ENCODE peak calls at places on chromosome 6, in four cellular contexts. R is adrenal gland, J is WTC11, C is foreskin fibroblast. T is an unnamed sample.

GRCh38 chr6:109082178-109082577 is 12.5 kb downstream of the SESN1 start:
- DNase-seq in R (no peak), J (no peak), C (peak; percentile 39), T (peak; percentile 51)

GRCh38 chr6:87152528-87152950 is 2.8 kb upstream of the ZNF292 start:
- DNase-seq in R (no peak), J (no peak), C (no peak), T (peak; percentile 31)

GRCh38 chr6:32581275-32582095 is 8.2 kb downstream of the HLA-DRB1 start:
- DNase-seq in R (peak; percentile 17), J (no peak), C (no peak), T (no peak)

GRCh38 chr6:12851123-12851695 is 134.6 kb downstream of the PHACTR1 start:
- DNase-seq in R (no peak), J (no peak), C (peak; percentile 69), T (no peak)

GRCh38 chr6:122752990-122753687 is 26.4 kb upstream of the FABP7 start:
- DNase-seq in R (no peak), J (no peak), C (no peak), T (no peak)

GRCh38 chr6:27293436-27294152 is 18.5 kb downstream of the POM121L2 start:
- DNase-seq in R (no peak), J (peak; percentile 77), C (peak; percentile 84), T (peak; percentile 52)

GRCh38 chr6:149938571-149939462 is 3.0 kb upstream of the ULBP2 start:
- DNase-seq in R (peak; percentile 25), J (no peak), C (peak; percentile 50), T (peak; percentile 9)

GRCh38 chr6:32973934-32974333 is 5.5 kb downstream of the BRD2 start:
- DNase-seq in R (no peak), J (no peak), C (peak; percentile 73), T (peak; percentile 64)

GRCh38 chr6:79078057-79078969 is at the start of gene PHIP:
- DNase-seq in R (peak; percentile 94), J (peak; percentile 88), C (peak; percentile 99), T (peak; percentile 99)

GRCh38 chr6:79079425-79080130 is 1.5 kb upstream of the PHIP start:
- DNase-seq in R (no peak), J (no peak), C (peak; percentile 48), T (peak; percentile 45)

GRCh38 chr6:79076160-79076559 is 1.9 kb downstream of the PHIP start:
- DNase-seq in R (no peak), J (no peak), C (peak; percentile 14), T (peak; percentile 28)

GRCh38 chr6:79077680-79078056 is 386 bp downstream of the PHIP start:
- DNase-seq in R (no peak), J (no peak), C (no peak), T (no peak)

DNA sequence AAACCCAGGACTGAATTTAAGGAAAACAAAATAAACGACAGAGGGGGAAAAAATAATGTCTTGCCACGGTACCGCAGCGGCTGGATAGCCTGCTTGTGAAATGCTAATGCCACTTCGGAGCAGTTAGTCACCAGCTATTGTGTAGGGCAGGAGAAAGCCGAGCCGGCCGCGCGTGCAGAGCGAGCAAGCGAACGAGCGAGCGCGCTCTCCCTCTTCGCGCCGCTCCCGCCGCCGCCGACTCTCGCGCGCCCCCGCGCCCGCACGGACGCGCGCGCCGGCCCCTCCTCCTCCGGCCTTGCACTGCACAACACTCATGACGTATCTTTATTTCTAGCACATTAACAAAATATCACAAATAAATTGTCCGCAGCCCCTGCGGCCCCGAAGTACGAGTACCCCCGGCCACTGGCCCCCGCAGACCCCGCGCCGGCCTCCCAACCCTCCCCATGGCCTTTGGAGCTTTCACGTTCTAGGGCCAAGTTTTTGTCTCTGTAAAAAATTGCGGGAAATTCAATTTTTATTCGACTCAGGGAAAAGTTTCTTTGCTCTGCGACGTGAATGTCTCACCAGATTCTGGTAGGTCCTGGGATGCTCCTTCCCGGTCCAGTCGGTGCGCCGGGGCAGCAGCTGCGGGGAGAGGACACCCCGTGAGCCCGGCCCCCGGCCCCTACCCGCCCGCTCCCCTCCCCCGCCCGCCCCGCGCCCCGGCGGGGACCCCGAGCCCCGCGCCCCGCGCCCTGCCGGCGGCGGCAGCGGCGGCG is 993 bp downstream of the PHIP start:
- DNase-seq in R (peak; percentile 91), J (peak; percentile 88), C (peak; percentile 99), T (peak; percentile 95)
- TF ChIP-seq CTCF in R (no peak), J (no peak), C (no peak), T (no peak)

GRCh38 chr6:158044525-158044888 is 62.8 kb downstream of the SYNJ2 start:
- DNase-seq in R (no peak), J (no peak), C (no peak), T (no peak)
- TF ChIP-seq CTCF in R (no peak), J (no peak), C (no peak), T (no peak)

GRCh38 chr6:169174516-169175359 is 78.9 kb downstream of the THBS2 start:
- DNase-seq in R (no peak), J (no peak), C (no peak), T (no peak)

GRCh38 chr6:169173532-169174268 is 79.9 kb downstream of the THBS2 start:
- DNase-seq in R (no peak), J (no peak), C (no peak), T (no peak)

GRCh38 chr6:169175360-169175887 is 78.2 kb downstream of the THBS2 start:
- DNase-seq in R (no peak), J (no peak), C (no peak), T (no peak)

GRCh38 chr6:169176361-169176991 is 77.2 kb downstream of the THBS2 start:
- DNase-seq in R (no peak), J (no peak), C (no peak), T (no peak)

DNA sequence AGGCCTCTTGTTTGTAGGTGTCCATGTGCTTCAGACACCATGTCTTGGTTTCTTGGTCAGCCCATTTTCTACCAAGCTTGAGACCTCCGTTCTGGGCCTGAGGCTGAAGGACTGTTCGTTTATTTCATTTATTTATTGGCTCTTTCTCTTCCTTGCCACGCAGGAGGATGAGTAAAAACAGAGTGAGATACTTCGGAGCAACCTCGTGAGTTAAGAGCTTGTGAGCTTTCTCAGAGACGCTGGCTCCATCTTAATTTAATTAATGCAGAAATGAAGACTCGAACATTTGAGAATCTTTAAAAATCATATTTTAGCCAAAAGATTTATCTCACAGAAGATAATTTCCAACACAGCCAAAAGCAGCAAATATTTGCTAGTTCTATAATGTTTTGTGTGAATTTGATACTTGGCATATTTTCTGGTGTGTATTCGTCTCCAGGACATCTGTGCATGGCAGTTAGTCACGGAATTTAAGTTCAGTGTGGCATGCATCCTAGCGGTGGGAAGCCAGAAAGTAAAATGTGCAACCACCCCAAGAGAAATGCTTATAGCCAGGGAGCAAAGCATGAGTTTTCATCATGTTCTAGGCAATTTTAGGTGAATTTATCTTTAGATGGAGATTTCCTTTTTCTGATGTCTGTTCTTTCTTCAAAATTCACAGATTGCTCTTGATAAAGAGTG is 76.0 kb downstream of the THBS2 start:
- DNase-seq in R (no peak), J (no peak), C (peak; percentile 75), T (peak; percentile 38)
- TF ChIP-seq CTCF in R (no peak), J (no peak), C (peak; percentile 18), T (peak; percentile 23)

GRCh38 chr6:133835901-133836300 is 53.0 kb upstream of the TCF21 start:
- DNase-seq in R (no peak), J (no peak), C (peak; percentile 62), T (peak; percentile 71)
- TF ChIP-seq CTCF in R (no peak), J (no peak), C (peak; percentile 3), T (no peak)

GRCh38 chr6:21893778-21894177 is 300.2 kb downstream of the SOX4 start:
- DNase-seq in R (no peak), J (no peak), C (no peak), T (no peak)

GRCh38 chr6:21898107-21898796 is 304.7 kb downstream of the SOX4 start:
- DNase-seq in R (no peak), J (no peak), C (peak; percentile 56), T (peak; percentile 85)

GRCh38 chr6:21891065-21891464 is 297.5 kb downstream of the SOX4 start:
- DNase-seq in R (no peak), J (no peak), C (no peak), T (no peak)

GRCh38 chr6:21899708-21900107 is 306.2 kb downstream of the SOX4 start:
- DNase-seq in R (no peak), J (no peak), C (no peak), T (no peak)

DNA sequence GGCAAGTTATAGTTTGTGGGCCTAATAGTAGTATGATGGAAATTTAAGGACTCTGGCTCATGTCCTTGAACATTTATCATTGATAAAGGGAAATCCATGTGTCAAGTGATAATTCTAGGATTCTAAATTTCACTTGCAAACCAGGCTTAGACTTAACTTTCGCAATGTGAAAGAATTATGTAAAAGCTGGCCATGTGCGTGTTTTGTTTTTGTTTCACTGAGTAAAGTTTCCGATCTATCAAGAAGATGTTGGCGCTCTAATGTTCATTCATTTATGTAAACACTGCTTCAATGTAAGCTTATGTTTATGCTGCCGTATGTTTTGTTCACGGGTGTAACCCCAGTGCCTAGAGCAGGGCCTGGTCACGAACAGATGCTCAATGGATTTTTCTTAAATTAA is 302.0 kb downstream of the SOX4 start:
- DNase-seq in R (no peak), J (no peak), C (no peak), T (no peak)
- TF ChIP-seq CTCF in R (no peak), J (no peak), C (no peak), T (no peak)

GRCh38 chr6:47434372-47435253 is 43.0 kb upstream of the CD2AP start:
- DNase-seq in R (no peak), J (no peak), C (no peak), T (no peak)

GRCh38 chr6:47424436-47424836 is 53.2 kb upstream of the CD2AP start:
- DNase-seq in R (no peak), J (no peak), C (no peak), T (no peak)

GRCh38 chr6:47426524-47427302 is 50.9 kb upstream of the CD2AP start:
- DNase-seq in R (no peak), J (no peak), C (no peak), T (peak; percentile 21)

GRCh38 chr6:47428288-47428687 is 49.3 kb upstream of the CD2AP start:
- DNase-seq in R (no peak), J (no peak), C (no peak), T (no peak)

DNA sequence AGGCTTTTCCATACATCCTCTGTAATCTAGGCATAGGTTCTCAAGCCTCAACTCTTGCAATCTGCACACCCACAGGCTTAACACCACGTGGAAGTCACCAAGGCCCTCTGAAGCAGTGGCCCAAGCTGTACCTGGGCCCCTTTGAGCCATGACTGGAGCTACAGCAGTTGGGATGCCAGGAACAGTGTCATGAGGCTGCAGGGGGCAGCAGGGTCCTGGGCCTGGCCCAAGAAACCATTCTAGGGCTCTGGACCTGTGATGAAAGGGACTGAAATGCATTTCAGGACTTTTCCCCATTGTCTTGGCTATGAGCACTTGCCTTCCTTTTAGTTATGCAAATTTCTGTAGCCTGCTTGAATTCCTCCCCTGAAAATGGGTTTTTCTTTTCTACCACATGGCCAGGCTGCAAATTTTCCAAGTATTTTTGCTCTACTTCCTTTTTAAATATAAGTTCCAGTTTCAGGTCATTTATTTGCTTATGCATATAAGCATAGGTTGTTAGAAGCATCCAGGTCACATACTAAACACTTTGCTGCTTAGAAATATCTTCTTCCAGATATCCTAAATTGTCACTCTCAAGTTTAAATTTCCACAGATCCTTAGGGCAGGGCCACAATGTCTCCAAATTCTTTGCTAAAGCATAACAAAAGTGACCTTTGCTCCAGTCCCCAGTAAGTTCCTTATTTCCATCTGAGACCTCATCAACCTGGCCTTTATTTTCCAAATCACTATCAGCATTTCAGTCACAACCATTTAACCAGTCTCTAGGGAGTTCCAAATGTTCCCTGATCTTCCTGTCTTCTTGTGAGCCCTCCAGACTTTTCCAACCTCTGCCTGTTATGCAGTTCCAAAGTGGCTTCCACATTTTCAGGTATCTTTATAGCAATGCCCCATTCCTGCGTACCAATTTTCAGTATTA is 48.6 kb upstream of the CD2AP start:
- DNase-seq in R (no peak), J (peak; percentile 62), C (no peak), T (no peak)
- TF ChIP-seq CTCF in R (no peak), J (no peak), C (no peak), T (no peak)